ENCODE peak calls at places on chromosomes 4 and X, in eight cellular contexts. J is left lung; R is body of pancreas; C is cerebellum; Z is activated CD8-positive, alpha-beta memory T cell treated with anti-CD3 and anti-CD28 coated beads, Interleukin-2, amount 50 U/mL, for 48 hours; Y is GM12865; S is WTC11; V is activated T-helper 1 cell treated with anti-CD3 and anti-CD28 coated beads, Interleukin-2, amount 50 U/mL, for 16 hours. Q is an unnamed sample.

GRCh38 chr4:29805245-29805644 is 914.9 kb upstream of the PCDH7 start:
- DNase-seq in J (no peak), R (no peak), C (no peak), Z (no peak), Y (no peak), S (peak; percentile 16), V (no peak), Q (no peak)

GRCh38 chr4:8331567-8331955 is 62.0 kb downstream of the HTRA3 start:
- DNase-seq in J (no peak), R (no peak), C (no peak), Z (no peak), Y (no peak), S (no peak), V (no peak), Q (no peak)

GRCh38 chr4:71132486-71132885 is 139.0 kb downstream of the DCK start:
- DNase-seq in J (no peak), R (no peak), C (no peak), Z (no peak), Y (no peak), S (no peak), V (no peak), Q (no peak)

GRCh38 chr4:6960628-6961027 is 51.0 kb downstream of the TBC1D14 start:
- DNase-seq in J (no peak), R (no peak), C (no peak), Z (no peak), Y (no peak), S (no peak), V (no peak), Q (no peak)

GRCh38 chrX:153032397-153033118 is 23.7 kb upstream of the PNMA3 start:
- DNase-seq in J (peak; percentile 71), R (peak; percentile 75), C (peak; percentile 57), Z (peak; percentile 85), Y (peak; percentile 76), S (peak; percentile 64), V (peak; percentile 43), Q (peak; percentile 74)

GRCh38 chrX:135000516-135000915 is 9.7 kb downstream of the SMIM10 start:
- DNase-seq in J (no peak), R (no peak), C (no peak), Z (no peak), Y (no peak), S (no peak), V (no peak), Q (no peak)

GRCh38 chr4:51906167-51906647 is 63.3 kb downstream of the DCUN1D4 start:
- DNase-seq in J (no peak), R (no peak), C (no peak), Z (no peak), Y (peak; percentile 75), S (no peak), V (no peak), Q (no peak)

GRCh38 chr4:139547979-139548378 is 8.0 kb downstream of the SETD7 start:
- DNase-seq in J (no peak), R (no peak), C (no peak), Z (no peak), Y (no peak), S (no peak), V (no peak), Q (no peak)

GRCh38 chrX:276588-277171 is 4.5 kb upstream of the PLCXD1 start:
- DNase-seq in J (peak; percentile 60), R (peak; percentile 65), C (no peak), Z (peak; percentile 69), Y (no peak), S (no peak), V (no peak), Q (no peak)

GRCh38 chr4:81003549-81004240 is 26.8 kb upstream of the BMP3 start:
- DNase-seq in J (no peak), R (no peak), C (no peak), Z (no peak), Y (peak; percentile 49), S (no peak), V (no peak), Q (no peak)

GRCh38 chr4:2352171-2352570 is 66.3 kb downstream of the ZFYVE28 start:
- DNase-seq in J (no peak), R (no peak), C (no peak), Z (peak; percentile 44), Y (no peak), S (no peak), V (no peak), Q (no peak)

GRCh38 chr4:47945930-47946726 is 31.7 kb upstream of the NFXL1 start:
- DNase-seq in J (no peak), R (no peak), C (no peak), Z (no peak), Y (no peak), S (no peak), V (no peak), Q (no peak)

GRCh38 chr4:119300072-119300387 is 21.9 kb downstream of the FABP2 start:
- DNase-seq in J (peak; percentile 75), R (peak; percentile 56), C (no peak), Z (peak; percentile 60), Y (peak; percentile 35), S (peak; percentile 14), V (no peak), Q (peak; percentile 56)

GRCh38 chr4:42574873-42575272 is 82.0 kb downstream of the ATP8A1 start:
- DNase-seq in J (no peak), R (no peak), C (no peak), Z (no peak), Y (no peak), S (no peak), V (no peak), Q (no peak)

GRCh38 chrX:128287693-128288092 is 235.5 kb upstream of the ACTRT1 start:
- DNase-seq in J (no peak), R (no peak), C (no peak), Z (no peak), Y (no peak), S (no peak), V (no peak), Q (no peak)

GRCh38 chrX:152601848-152602616 is 35.7 kb upstream of the GABRQ start:
- DNase-seq in J (no peak), R (no peak), C (no peak), Z (peak; percentile 41), Y (peak; percentile 13), S (peak; percentile 19), V (no peak), Q (no peak)

GRCh38 chr4:137587796-137588195 is 55.5 kb upstream of the PCDH18 start:
- DNase-seq in J (no peak), R (no peak), C (no peak), Z (no peak), Y (no peak), S (no peak), V (no peak), Q (no peak)

GRCh38 chr4:25100156-25100555 is 60.1 kb downstream of the SEPSECS start:
- DNase-seq in J (no peak), R (no peak), C (no peak), Z (no peak), Y (no peak), S (no peak), V (no peak), Q (no peak)

GRCh38 chrX:71577682-71578081 is 555 bp upstream of the GCNA start:
- DNase-seq in J (no peak), R (no peak), C (no peak), Z (no peak), Y (no peak), S (no peak), V (no peak), Q (peak; percentile 37)

GRCh38 chr4:1517592-1518411 is 111.6 kb upstream of the NKX1-1 start:
- DNase-seq in J (no peak), R (no peak), C (no peak), Z (no peak), Y (no peak), S (no peak), V (no peak), Q (no peak)

GRCh38 chr4:167868163-167868562 is 224.2 kb upstream of the ANXA10 start:
- DNase-seq in J (no peak), R (no peak), C (no peak), Z (no peak), Y (no peak), S (no peak), V (no peak), Q (no peak)

GRCh38 chr4:104420766-104421165 is 73.9 kb downstream of the CXXC4 start:
- DNase-seq in J (no peak), R (no peak), C (no peak), Z (no peak), Y (no peak), S (peak; percentile 10), V (no peak), Q (no peak)

GRCh38 chrX:110244951-110245480 is 72.9 kb downstream of the AMMECR1 start:
- DNase-seq in J (no peak), R (no peak), C (no peak), Z (no peak), Y (no peak), S (no peak), V (no peak), Q (no peak)

GRCh38 chrX:14546190-14546589 is 16.9 kb downstream of the GLRA2 start:
- DNase-seq in J (no peak), R (no peak), C (no peak), Z (no peak), Y (no peak), S (no peak), V (no peak), Q (no peak)

GRCh38 chrX:65586491-65586890 is 51.9 kb upstream of the LAS1L start:
- DNase-seq in J (peak; percentile 41), R (no peak), C (no peak), Z (no peak), Y (no peak), S (no peak), V (no peak), Q (no peak)

GRCh38 chr4:2066011-2066551 is 7.0 kb downstream of the NAT8L start:
- DNase-seq in J (no peak), R (no peak), C (no peak), Z (no peak), Y (no peak), S (peak; percentile 8), V (no peak), Q (no peak)

GRCh38 chr4:167940217-167940616 is 152.1 kb upstream of the ANXA10 start:
- DNase-seq in J (no peak), R (no peak), C (no peak), Z (no peak), Y (no peak), S (no peak), V (no peak), Q (no peak)

GRCh38 chrX:120253784-120254183 is 3.2 kb downstream of the ZBTB33 start:
- DNase-seq in J (no peak), R (no peak), C (no peak), Z (no peak), Y (no peak), S (no peak), V (no peak), Q (no peak)

GRCh38 chr4:2793920-2794706 is 1.2 kb downstream of the SH3BP2 start:
- DNase-seq in J (peak; percentile 58), R (peak; percentile 66), C (no peak), Z (peak; percentile 63), Y (peak; percentile 5), S (peak; percentile 16), V (no peak), Q (peak; percentile 61)

Q was measured in left cardiac atrium.